ENCODE peak calls at places on chromosome 13, in five cellular contexts. F is GM13977, M is kidney tubule cell, I is HAP-1, X is left lobe of liver. Q is an unnamed sample.

GRCh38 chr13:30071890-30072817 is 221.7 kb upstream of the UBL3 start:
- DNase-seq in F (no peak), M (peak), I (no peak), X (no peak), Q (peak)

GRCh38 chr13:74134777-74135305 is 637 bp upstream of the KLF12 start:
- DNase-seq in F (peak), M (peak), I (peak), X (peak), Q (no peak)

GRCh38 chr13:44404261-44405139 is 30.9 kb downstream of the SERP2 start:
- DNase-seq in F (no peak), M (no peak), I (peak), X (peak), Q (peak)

GRCh38 chr13:41613984-41614581 is 156.7 kb downstream of the RGCC start:
- DNase-seq in F (no peak), M (no peak), I (peak), X (no peak), Q (no peak)

GRCh38 chr13:51113969-51114368 is 2.9 kb upstream of the C13orf42 start:
- DNase-seq in F (no peak), M (no peak), I (no peak), X (no peak), Q (no peak)

GRCh38 chr13:75495938-75496337 is 14.0 kb upstream of the TBC1D4 start:
- DNase-seq in F (no peak), M (peak), I (no peak), X (no peak), Q (no peak)

GRCh38 chr13:109151255-109151654 is 521.8 kb downstream of the MYO16 start:
- DNase-seq in F (no peak), M (peak), I (no peak), X (no peak), Q (no peak)

GRCh38 chr13:112744306-112745021 is 54.6 kb downstream of the ATP11A start:
- DNase-seq in F (no peak), M (peak), I (no peak), X (no peak), Q (no peak)

GRCh38 chr13:41411536-41411935 is 45.8 kb upstream of the RGCC start:
- DNase-seq in F (no peak), M (peak), I (peak), X (no peak), Q (peak)

GRCh38 chr13:26386026-26386425 is 132.1 kb downstream of the CDK8 start:
- DNase-seq in F (no peak), M (no peak), I (no peak), X (no peak), Q (no peak)

GRCh38 chr13:57813641-57814040 is 182.1 kb downstream of the PCDH17 start:
- DNase-seq in F (no peak), M (no peak), I (no peak), X (no peak), Q (no peak)

GRCh38 chr13:27583645-27584044 is 36.7 kb downstream of the LNX2 start:
- DNase-seq in F (no peak), M (peak), I (peak), X (no peak), Q (no peak)

GRCh38 chr13:52749446-52749845 is 9.8 kb upstream of the CNMD start:
- DNase-seq in F (no peak), M (no peak), I (no peak), X (no peak), Q (no peak)

GRCh38 chr13:59269476-59269875 is 894.3 kb downstream of the DIAPH3 start:
- DNase-seq in F (no peak), M (peak), I (no peak), X (no peak), Q (no peak)

GRCh38 chr13:92221916-92222315 is 823.5 kb downstream of the GPC5 start:
- DNase-seq in F (no peak), M (no peak), I (no peak), X (no peak), Q (peak)

GRCh38 chr13:30319703-30320102 is 12.4 kb upstream of the KATNAL1 start:
- DNase-seq in F (no peak), M (no peak), I (no peak), X (no peak), Q (no peak)

GRCh38 chr13:79451500-79451962 is 29.4 kb upstream of the NDFIP2 start:
- DNase-seq in F (peak), M (peak), I (no peak), X (no peak), Q (peak)

GRCh38 chr13:44373601-44374347 is at the start of gene SERP2:
- DNase-seq in F (no peak), M (peak), I (no peak), X (no peak), Q (no peak)

GRCh38 chr13:95603887-95604533 is 40.5 kb downstream of the DZIP1 start:
- DNase-seq in F (no peak), M (peak), I (no peak), X (peak), Q (peak)

GRCh38 chr13:26436914-26437313 is 120.6 kb upstream of the WASF3 start:
- DNase-seq in F (no peak), M (no peak), I (no peak), X (no peak), Q (no peak)

GRCh38 chr13:100588350-100589177 is at the start of gene GGACT:
- DNase-seq in F (peak), M (peak), I (peak), X (peak), Q (peak)

GRCh38 chr13:92745233-92745632 is 481.4 kb upstream of the GPC6 start:
- DNase-seq in F (no peak), M (peak), I (no peak), X (no peak), Q (no peak)

GRCh38 chr13:50127726-50128291 is 112.6 kb downstream of the KCNRG start:
- DNase-seq in F (no peak), M (no peak), I (no peak), X (no peak), Q (peak)

GRCh38 chr13:42420304-42420703 is 148.4 kb downstream of the AKAP11 start:
- DNase-seq in F (peak), M (no peak), I (no peak), X (no peak), Q (no peak)

GRCh38 chr13:37870895-37871550 is 1.5 kb upstream of the TRPC4 start:
- DNase-seq in F (no peak), M (peak), I (no peak), X (no peak), Q (no peak)

GRCh38 chr13:31444266-31444862 is 244.6 kb downstream of the B3GLCT start:
- DNase-seq in F (no peak), M (no peak), I (no peak), X (no peak), Q (no peak)

GRCh38 chr13:57629391-57629804 is 2.1 kb upstream of the PCDH17 start:
- DNase-seq in F (no peak), M (no peak), I (no peak), X (no peak), Q (no peak)

GRCh38 chr13:51980918-51981317 is 30.3 kb downstream of the ATP7B start:
- DNase-seq in F (no peak), M (no peak), I (no peak), X (no peak), Q (no peak)

GRCh38 chr13:56198350-56198749 is 942.4 kb upstream of the PRR20A start:
- DNase-seq in F (no peak), M (no peak), I (no peak), X (no peak), Q (no peak)

GRCh38 chr13:53191091-53191490 is 162.5 kb downstream of the OLFM4 start:
- DNase-seq in F (no peak), M (peak), I (peak), X (no peak), Q (no peak)

GRCh38 chr13:45269204-45269603 is 68.4 kb upstream of the KCTD4 start:
- DNase-seq in F (no peak), M (peak), I (no peak), X (no peak), Q (no peak)

GRCh38 chr13:20441879-20442278 is 83.8 kb downstream of the CRYL1 start:
- DNase-seq in F (peak), M (peak), I (peak), X (no peak), Q (no peak)

GRCh38 chr13:48978942-48979601 is 3.4 kb downstream of the FNDC3A start:
- DNase-seq in F (no peak), M (no peak), I (peak), X (no peak), Q (no peak)

GRCh38 chr13:50119593-50119992 is 104.3 kb downstream of the KCNRG start:
- DNase-seq in F (no peak), M (no peak), I (no peak), X (no peak), Q (no peak)

GRCh38 chr13:23680836-23681235 is 110.6 kb downstream of the TNFRSF19 start:
- DNase-seq in F (no peak), M (peak), I (no peak), X (no peak), Q (no peak)

GRCh38 chr13:73576291-73576690 is 517.5 kb downstream of the KLF5 start:
- DNase-seq in F (no peak), M (peak), I (no peak), X (no peak), Q (peak)

GRCh38 chr13:95896302-95896701 is 156.9 kb downstream of the UGGT2 start:
- DNase-seq in F (no peak), M (peak), I (no peak), X (no peak), Q (no peak)

GRCh38 chr13:110528371-110528770 is 33.2 kb downstream of the RAB20 start:
- DNase-seq in F (no peak), M (no peak), I (peak), X (no peak), Q (no peak)

GRCh38 chr13:54110597-54110996 is 1082.0 kb downstream of the OLFM4 start:
- DNase-seq in F (no peak), M (no peak), I (peak), X (no peak), Q (no peak)

GRCh38 chr13:76708138-76708537 is 178.1 kb downstream of the KCTD12 start:
- DNase-seq in F (no peak), M (no peak), I (no peak), X (no peak), Q (no peak)

Q was measured in small intestine.